ENCODE peak calls at places on chromosome 17, in six cellular contexts. G is NCI-H1048; D is hippocampal formation; F is memory B cell; Y is progenitor cell of endocrine pancreas; U is activated CD4-positive, alpha-beta T cell treated with anti-CD3 and anti-CD28 coated beads, Interleukin-2, amount 50 U/mL, for 24 hours. H is an unnamed sample.

GRCh38 chr17:8162232-8162996 is at the start of gene VAMP2:
- DNase-seq in G (peak), Y (peak), D (no peak), U (peak), F (peak), H (no peak)

GRCh38 chr17:83196088-83196765 is 116.8 kb downstream of the METRNL start:
- DNase-seq in Y (no peak), D (no peak), G (no peak), U (no peak), F (no peak), H (no peak)

GRCh38 chr17:80327518-80327917 is 66.9 kb downstream of the RNF213 start:
- DNase-seq in D (no peak), Y (no peak), G (no peak), U (no peak), F (no peak), H (no peak)

GRCh38 chr17:79555543-79555942 is 55.3 kb downstream of the RBFOX3 start:
- DNase-seq in F (no peak), D (no peak), U (no peak), Y (no peak), G (no peak), H (no peak)

GRCh38 chr17:75566456-75567233 is 21.0 kb upstream of the MYO15B start:
- DNase-seq in Y (no peak), F (no peak), D (no peak), U (no peak), G (no peak), H (no peak)

GRCh38 chr17:13306310-13306962 is 288.6 kb upstream of the ELAC2 start:
- DNase-seq in U (no peak), G (peak), F (no peak), D (no peak), Y (no peak), H (no peak)

GRCh38 chr17:80694085-80694991 is 149.7 kb downstream of the RPTOR start:
- DNase-seq in G (no peak), F (no peak), D (no peak), U (no peak), Y (no peak), H (no peak)

GRCh38 chr17:74865504-74866197 is 6.0 kb upstream of the GRIN2C start:
- DNase-seq in G (no peak), Y (no peak), D (no peak), F (no peak), U (no peak), H (no peak)

GRCh38 chr17:8071496-8071895 is 16.0 kb downstream of the ALOX12B start:
- DNase-seq in F (no peak), Y (no peak), G (no peak), U (no peak), D (no peak), H (no peak)

GRCh38 chr17:65514541-65514940 is 46.9 kb downstream of the AXIN2 start:
- DNase-seq in U (no peak), F (no peak), D (no peak), G (no peak), Y (no peak), H (no peak)

GRCh38 chr17:19812407-19812806 is 55.3 kb downstream of the ULK2 start:
- DNase-seq in F (no peak), G (no peak), Y (no peak), U (no peak), D (peak), H (no peak)

H was measured in NCI-H1436 treated with DMSO at 0.1 percent for 48 hours.